ENCODE peak calls at places on chromosomes 12 and 14, in seven cellular contexts. Z is omental fat pad, S is D721Med, F is MM.1S, P is PC-3, A is endothelial cell of umbilical vein, R is osteocyte. M is an unnamed sample.

GRCh38 chr12:112979281-112979680 is 962 bp downstream of the OAS2 start:
- DNase-seq in Z (no peak), R (no peak), P (peak; percentile 5), S (no peak), A (no peak), F (peak; percentile 42), M (no peak)

GRCh38 chr14:47539065-47539464 is 136.3 kb downstream of the MDGA2 start:
- DNase-seq in Z (no peak), P (peak; percentile 43), F (no peak), A (peak; percentile 13), R (no peak), S (no peak), M (peak; percentile 57)

GRCh38 chr14:56632192-56632591 is 52.6 kb downstream of the TMEM260 start:
- DNase-seq in R (no peak), A (no peak), F (no peak), P (no peak), Z (no peak), S (no peak), M (no peak)

GRCh38 chr12:91663331-91663998 is 480.8 kb upstream of the DCN start:
- DNase-seq in P (peak; percentile 32), A (peak; percentile 49), S (no peak), Z (no peak), R (no peak), F (no peak), M (peak; percentile 4)

GRCh38 chr14:96178674-96179321 is 25.8 kb upstream of the BDKRB2 start:
- DNase-seq in A (no peak), Z (no peak), P (no peak), F (no peak), S (no peak), R (no peak), M (no peak)

GRCh38 chr14:75279739-75280447 is 1.3 kb downstream of the FOS start:
- DNase-seq in A (no peak), R (no peak), S (no peak), P (no peak), F (no peak), Z (no peak), M (no peak)

GRCh38 chr12:24839268-24839791 is 109.6 kb downstream of the BCAT1 start:
- DNase-seq in S (no peak), F (no peak), Z (no peak), P (no peak), R (no peak), A (no peak), M (no peak)

GRCh38 chr14:47278233-47278842 is 397.1 kb downstream of the MDGA2 start:
- DNase-seq in F (peak; percentile 21), S (no peak), A (peak; percentile 64), P (peak; percentile 70), R (no peak), Z (no peak), M (peak; percentile 71)

GRCh38 chr14:49769171-49769570 is 1.2 kb downstream of the KLHDC2 start:
- DNase-seq in S (no peak), A (no peak), R (no peak), F (no peak), P (peak; percentile 81), Z (no peak), M (no peak)

GRCh38 chr12:44117368-44117767 is 281.5 kb downstream of the TMEM117 start:
- DNase-seq in F (no peak), S (no peak), P (peak; percentile 5), R (no peak), Z (no peak), A (no peak), M (no peak)

GRCh38 chr12:55932546-55932919 is 1.6 kb downstream of the DGKA start:
- DNase-seq in R (no peak), F (no peak), P (no peak), Z (no peak), S (no peak), A (peak; percentile 45), M (no peak)

GRCh38 chr12:80778005-80778541 is 61.4 kb downstream of the MYF5 start:
- DNase-seq in R (no peak), Z (no peak), P (peak; percentile 52), A (peak; percentile 92), F (peak; percentile 31), S (no peak), M (peak; percentile 92)

DNA sequence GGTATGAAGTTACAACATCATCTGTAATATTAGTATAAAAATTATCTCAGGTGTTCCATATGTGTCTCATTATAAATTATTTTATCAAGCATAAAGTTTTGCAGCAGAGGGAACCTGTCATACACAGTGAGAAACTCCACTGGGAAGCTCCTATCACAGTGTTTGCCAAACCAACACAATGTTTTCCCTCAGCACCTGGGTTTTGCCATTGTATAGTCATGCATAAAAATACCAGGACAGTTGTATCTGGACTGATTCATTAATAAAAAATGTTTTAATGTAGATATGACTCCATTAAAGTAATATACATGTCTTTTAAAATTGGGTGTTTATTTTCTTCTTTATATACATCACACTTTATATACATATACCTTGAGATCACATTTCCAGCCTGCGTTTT is 56.6 kb downstream of the METTL25 start:
- DNase-seq in A (peak; percentile 17), P (peak; percentile 40), Z (no peak), F (no peak), S (no peak), R (no peak), M (no peak)
- TF ChIP-seq CTCF in A (no peak), P (no peak), Z (no peak), F (no peak), S (no peak), R (no peak), M (no peak)

GRCh38 chr12:98744692-98745091 is 99.6 kb downstream of the APAF1 start:
- DNase-seq in S (no peak), R (no peak), P (no peak), F (peak; percentile 75), Z (no peak), A (no peak), M (peak; percentile 72)

GRCh38 chr12:98741615-98742265 is 96.7 kb downstream of the APAF1 start:
- DNase-seq in Z (no peak), R (peak; percentile 73), P (no peak), S (no peak), F (no peak), A (no peak), M (peak; percentile 83)

GRCh38 chr12:98745578-98746391 is 100.7 kb downstream of the APAF1 start:
- DNase-seq in Z (no peak), S (no peak), R (peak; percentile 78), P (no peak), F (no peak), A (peak; percentile 39), M (no peak)

GRCh38 chr12:98741229-98741614 is 96.1 kb downstream of the APAF1 start:
- DNase-seq in Z (no peak), F (no peak), P (peak; percentile 75), R (no peak), S (no peak), A (no peak), M (no peak)

GRCh38 chr12:98743362-98743953 is 98.4 kb downstream of the APAF1 start:
- DNase-seq in Z (no peak), P (peak; percentile 35), F (no peak), A (peak; percentile 42), R (no peak), S (no peak), M (peak; percentile 67)
- TF ChIP-seq CTCF in Z (no peak), P (peak; percentile 78), F (peak; percentile 52), A (peak; percentile 75), R (peak; percentile 60), S (peak; percentile 60), M (peak; percentile 77)

DNA sequence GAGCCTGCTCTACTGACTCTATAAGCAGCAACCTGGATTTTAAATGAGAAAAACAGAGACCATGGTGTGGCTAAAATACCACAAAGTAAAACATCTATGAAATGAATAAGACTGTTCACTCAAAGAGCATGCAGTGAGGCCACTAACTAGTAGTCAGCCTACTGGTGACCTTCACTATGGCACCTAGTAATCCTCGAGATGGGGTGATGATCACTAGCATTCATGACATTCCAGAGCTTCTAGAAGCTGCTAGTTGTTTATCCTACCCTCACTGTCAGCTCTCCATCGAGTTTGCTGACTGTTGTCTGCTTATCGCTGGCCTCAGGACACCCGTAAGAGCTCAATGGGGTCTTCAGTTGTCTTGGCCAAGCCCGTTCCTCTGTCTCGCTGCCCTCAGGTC is 13.7 kb downstream of the SPTB start:
- DNase-seq in P (no peak), Z (no peak), S (no peak), R (no peak), A (no peak), F (no peak), M (no peak)
- TF ChIP-seq CTCF in P (no peak), Z (no peak), S (no peak), R (no peak), A (no peak), F (no peak), M (no peak)

GRCh38 chr14:79543966-79544365 is 667.3 kb downstream of the DIO2 start:
- DNase-seq in S (no peak), A (peak; percentile 10), R (no peak), P (peak; percentile 82), Z (no peak), F (no peak), M (peak; percentile 40)
- TF ChIP-seq CTCF in S (peak; percentile 16), A (peak; percentile 26), R (peak; percentile 43), P (peak; percentile 72), Z (no peak), F (no peak), M (peak; percentile 72)

DNA sequence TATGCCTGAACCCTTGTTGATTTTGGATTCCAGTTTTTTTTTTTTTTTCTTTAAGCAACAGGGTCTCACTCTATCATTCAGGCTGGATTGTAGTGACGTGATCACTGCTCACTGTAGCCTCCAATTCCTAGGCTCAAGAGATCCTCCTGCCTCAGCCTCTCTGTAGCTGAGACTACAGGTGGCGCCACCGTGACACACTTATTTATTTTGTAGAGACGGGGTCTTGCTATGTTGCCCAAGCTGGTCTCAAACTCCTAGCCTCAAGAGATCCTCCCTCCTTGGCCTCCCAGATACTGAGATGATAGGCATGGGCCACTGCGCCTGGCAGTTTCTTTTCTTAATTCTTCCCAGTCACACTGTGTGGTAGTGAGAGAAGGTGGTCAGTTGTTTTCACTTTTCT is 25.2 kb downstream of the ACADS start:
- DNase-seq in A (no peak), Z (no peak), S (no peak), P (no peak), F (no peak), R (no peak), M (no peak)
- TF ChIP-seq CTCF in A (no peak), Z (no peak), S (peak; percentile 10), P (peak; percentile 44), F (no peak), R (no peak), M (peak; percentile 33)

GRCh38 chr12:20212658-20213387 is 155.5 kb upstream of the PDE3A start:
- DNase-seq in F (no peak), R (peak; percentile 95), A (peak; percentile 99), Z (peak; percentile 31), S (no peak), P (peak; percentile 84), M (peak; percentile 98)
- TF ChIP-seq CTCF in F (no peak), R (no peak), A (no peak), Z (no peak), S (no peak), P (no peak), M (no peak)

GRCh38 chr12:111773801-111774551 is 7.2 kb downstream of the ALDH2 start:
- DNase-seq in S (no peak), F (peak; percentile 40), A (no peak), Z (no peak), P (no peak), R (no peak), M (no peak)
- TF ChIP-seq CTCF in S (no peak), F (no peak), A (no peak), Z (no peak), P (no peak), R (no peak), M (no peak)